ENCODE peak calls at places on chromosomes 2 and 18, in five cellular contexts. One of them, this sample, is unnamed.

GRCh38 chr2:100786297-100786658 is 33.7 kb upstream of the NPAS2 start:
- DNase-seq in brain microvascular endothelial cell: peak
- DNase-seq in kidney: peak
- DNase-seq in dorsolateral prefrontal cortex: no peak
- DNase-seq in tibial artery: peak
- DNase-seq in this sample: peak

GRCh38 chr2:27016801-27017325 is 15.9 kb upstream of the TMEM214 start:
- DNase-seq in brain microvascular endothelial cell: peak
- DNase-seq in kidney: no peak
- DNase-seq in dorsolateral prefrontal cortex: peak
- DNase-seq in tibial artery: no peak
- DNase-seq in this sample: peak

GRCh38 chr2:167052825-167053224 is 164.5 kb downstream of the XIRP2 start:
- DNase-seq in brain microvascular endothelial cell: peak
- DNase-seq in kidney: no peak
- DNase-seq in dorsolateral prefrontal cortex: no peak
- DNase-seq in tibial artery: no peak
- DNase-seq in this sample: peak

GRCh38 chr2:241584446-241584845 is 25.9 kb downstream of the BOK start:
- DNase-seq in brain microvascular endothelial cell: peak
- DNase-seq in kidney: peak
- DNase-seq in dorsolateral prefrontal cortex: no peak
- DNase-seq in tibial artery: no peak
- DNase-seq in this sample: no peak

GRCh38 chr2:118120001-118120400 is 31.7 kb downstream of the INSIG2 start:
- DNase-seq in brain microvascular endothelial cell: no peak
- DNase-seq in kidney: no peak
- DNase-seq in dorsolateral prefrontal cortex: no peak
- DNase-seq in tibial artery: no peak
- DNase-seq in this sample: no peak

GRCh38 chr2:78029392-78029995 is 507.3 kb upstream of the LRRTM4 start:
- DNase-seq in brain microvascular endothelial cell: no peak
- DNase-seq in kidney: no peak
- DNase-seq in dorsolateral prefrontal cortex: no peak
- DNase-seq in tibial artery: no peak
- DNase-seq in this sample: no peak

GRCh38 chr2:45980161-45980852 is 316.9 kb upstream of the EPAS1 start:
- DNase-seq in brain microvascular endothelial cell: no peak
- DNase-seq in kidney: no peak
- DNase-seq in dorsolateral prefrontal cortex: no peak
- DNase-seq in tibial artery: no peak
- DNase-seq in this sample: no peak

GRCh38 chr2:25879133-25879730 is 945 bp upstream of the ASXL2 start:
- DNase-seq in brain microvascular endothelial cell: peak
- DNase-seq in kidney: no peak
- DNase-seq in dorsolateral prefrontal cortex: no peak
- DNase-seq in tibial artery: no peak
- DNase-seq in this sample: no peak

GRCh38 chr18:10497350-10497749 is 28.5 kb upstream of the NAPG start:
- DNase-seq in brain microvascular endothelial cell: no peak
- DNase-seq in kidney: no peak
- DNase-seq in dorsolateral prefrontal cortex: no peak
- DNase-seq in tibial artery: no peak
- DNase-seq in this sample: no peak

GRCh38 chr2:56167616-56168015 is 16.2 kb upstream of the CCDC85A start:
- DNase-seq in brain microvascular endothelial cell: no peak
- DNase-seq in kidney: no peak
- DNase-seq in dorsolateral prefrontal cortex: no peak
- DNase-seq in tibial artery: no peak
- DNase-seq in this sample: no peak

GRCh38 chr2:190094471-190094870 is 31.9 kb upstream of the MSTN start:
- DNase-seq in brain microvascular endothelial cell: no peak
- DNase-seq in kidney: no peak
- DNase-seq in dorsolateral prefrontal cortex: no peak
- DNase-seq in tibial artery: no peak
- DNase-seq in this sample: no peak

GRCh38 chr2:114610677-114611076 is 168.2 kb downstream of the DPP10 start:
- DNase-seq in brain microvascular endothelial cell: no peak
- DNase-seq in kidney: no peak
- DNase-seq in dorsolateral prefrontal cortex: no peak
- DNase-seq in tibial artery: no peak
- DNase-seq in this sample: no peak

GRCh38 chr2:182827182-182827879 is 39.1 kb downstream of the FRZB start:
- DNase-seq in brain microvascular endothelial cell: no peak
- DNase-seq in kidney: no peak
- DNase-seq in dorsolateral prefrontal cortex: no peak
- DNase-seq in tibial artery: no peak
- DNase-seq in this sample: no peak

GRCh38 chr18:69484699-69485396 is 84.2 kb downstream of the DOK6 start:
- DNase-seq in brain microvascular endothelial cell: peak
- DNase-seq in kidney: no peak
- DNase-seq in dorsolateral prefrontal cortex: no peak
- DNase-seq in tibial artery: no peak
- DNase-seq in this sample: peak

GRCh38 chr18:24793742-24794141 is 333.3 kb downstream of the HRH4 start:
- DNase-seq in brain microvascular endothelial cell: no peak
- DNase-seq in kidney: no peak
- DNase-seq in dorsolateral prefrontal cortex: no peak
- DNase-seq in tibial artery: no peak
- DNase-seq in this sample: no peak

GRCh38 chr18:24792164-24792563 is 331.7 kb downstream of the HRH4 start:
- DNase-seq in brain microvascular endothelial cell: no peak
- DNase-seq in kidney: no peak
- DNase-seq in dorsolateral prefrontal cortex: no peak
- DNase-seq in tibial artery: no peak
- DNase-seq in this sample: no peak

GRCh38 chr18:24795129-24795528 is 334.7 kb downstream of the HRH4 start:
- DNase-seq in brain microvascular endothelial cell: no peak
- DNase-seq in kidney: no peak
- DNase-seq in dorsolateral prefrontal cortex: no peak
- DNase-seq in tibial artery: no peak
- DNase-seq in this sample: no peak

GRCh38 chr18:24790347-24790746 is 329.9 kb downstream of the HRH4 start:
- DNase-seq in brain microvascular endothelial cell: no peak
- DNase-seq in kidney: no peak
- DNase-seq in dorsolateral prefrontal cortex: no peak
- DNase-seq in tibial artery: no peak
- DNase-seq in this sample: no peak

GRCh38 chr18:24791736-24792135 is 331.3 kb downstream of the HRH4 start:
- DNase-seq in brain microvascular endothelial cell: no peak
- DNase-seq in kidney: no peak
- DNase-seq in dorsolateral prefrontal cortex: no peak
- DNase-seq in tibial artery: no peak
- DNase-seq in this sample: no peak
- H3K4me3 ChIP-seq in brain microvascular endothelial cell: no peak
- H3K4me3 ChIP-seq in kidney: no peak
- H3K4me3 ChIP-seq in dorsolateral prefrontal cortex: no peak
- H3K4me3 ChIP-seq in tibial artery: no peak
- H3K4me3 ChIP-seq in this sample: no peak

DNA sequence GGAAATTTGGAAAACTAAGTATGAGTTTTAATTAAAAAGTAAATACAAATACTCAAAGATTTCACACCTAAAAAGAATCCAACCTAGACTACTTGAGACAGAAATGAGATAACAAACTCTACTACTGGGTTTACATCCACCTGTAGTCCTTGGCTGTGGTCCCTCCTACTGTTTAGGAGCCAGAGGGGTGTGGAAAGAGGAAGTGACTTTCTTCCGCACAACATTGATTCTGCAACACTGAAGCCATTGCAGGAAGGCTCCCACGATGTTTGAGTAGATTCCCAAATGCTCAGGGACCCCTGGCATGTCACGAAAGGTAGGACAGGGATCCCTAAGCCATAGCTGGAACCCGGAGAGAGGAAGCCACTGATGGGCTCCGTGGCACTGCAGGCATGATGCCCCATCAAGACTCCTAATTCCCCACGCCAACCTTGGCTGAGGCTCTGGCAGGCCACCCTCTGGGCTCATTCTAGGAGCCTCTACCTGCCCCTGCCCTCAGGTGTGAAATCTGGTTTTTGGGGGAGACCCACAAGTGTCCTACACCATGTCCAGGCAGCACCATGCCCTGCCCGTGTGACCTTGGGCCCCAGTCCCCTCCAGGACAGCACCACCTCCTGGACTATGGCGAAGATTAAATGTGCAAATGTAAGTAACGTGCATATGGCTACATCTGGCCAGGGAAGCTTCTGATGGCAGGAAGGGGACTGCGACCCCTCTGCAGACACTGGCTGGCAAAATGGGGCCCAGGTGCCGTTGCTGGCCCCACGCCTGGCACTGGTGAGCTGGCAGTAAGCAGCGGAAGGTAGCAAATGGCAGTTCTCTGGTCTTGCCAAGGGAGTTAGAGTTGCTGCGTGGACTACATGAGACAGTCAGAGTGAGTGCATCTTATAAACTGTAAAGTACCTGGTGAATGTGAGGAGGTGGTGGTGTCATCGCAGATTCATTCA is 38.2 kb upstream of the MAL start:
- DNase-seq in brain microvascular endothelial cell: no peak
- DNase-seq in kidney: no peak
- DNase-seq in dorsolateral prefrontal cortex: no peak
- DNase-seq in tibial artery: no peak
- DNase-seq in this sample: no peak
- TF ChIP-seq CTCF in brain microvascular endothelial cell: no peak
- TF ChIP-seq CTCF in kidney: no peak
- TF ChIP-seq CTCF in dorsolateral prefrontal cortex: no peak
- TF ChIP-seq CTCF in tibial artery: no peak
- TF ChIP-seq CTCF in this sample: no peak

GRCh38 chr2:207160115-207160514 is 5.6 kb downstream of the KLF7 start:
- DNase-seq in brain microvascular endothelial cell: no peak
- DNase-seq in kidney: no peak
- DNase-seq in dorsolateral prefrontal cortex: no peak
- DNase-seq in tibial artery: no peak
- DNase-seq in this sample: no peak

GRCh38 chr2:207162319-207162718 is 3.4 kb downstream of the KLF7 start:
- DNase-seq in brain microvascular endothelial cell: no peak
- DNase-seq in kidney: no peak
- DNase-seq in dorsolateral prefrontal cortex: no peak
- DNase-seq in tibial artery: no peak
- DNase-seq in this sample: no peak

GRCh38 chr2:207163053-207163814 is 2.5 kb downstream of the KLF7 start:
- DNase-seq in brain microvascular endothelial cell: peak
- DNase-seq in kidney: peak
- DNase-seq in dorsolateral prefrontal cortex: no peak
- DNase-seq in tibial artery: peak
- DNase-seq in this sample: peak

GRCh38 chr2:207161724-207162123 is 4.0 kb downstream of the KLF7 start:
- DNase-seq in brain microvascular endothelial cell: no peak
- DNase-seq in kidney: no peak
- DNase-seq in dorsolateral prefrontal cortex: no peak
- DNase-seq in tibial artery: no peak
- DNase-seq in this sample: no peak

DNA sequence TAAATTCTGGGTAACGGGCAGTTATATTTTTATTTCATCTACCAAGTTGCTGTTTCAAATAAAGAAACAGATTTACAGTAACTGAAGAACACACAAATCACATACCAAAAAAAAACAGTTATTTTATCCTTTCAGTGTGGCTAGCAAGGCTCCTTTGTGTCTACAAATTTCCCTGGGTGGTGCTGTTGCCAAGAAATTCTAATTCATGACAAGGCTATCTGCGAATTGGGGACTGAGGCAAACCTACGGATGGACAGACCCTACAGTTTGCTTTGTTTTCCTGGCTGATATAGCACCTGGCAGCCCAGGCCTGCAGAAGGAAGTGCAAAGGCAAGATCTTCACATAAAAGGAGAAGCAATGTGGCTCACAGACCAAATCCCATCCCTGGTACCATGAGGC is 4.5 kb downstream of the KLF7 start:
- DNase-seq in brain microvascular endothelial cell: no peak
- DNase-seq in kidney: no peak
- DNase-seq in dorsolateral prefrontal cortex: no peak
- DNase-seq in tibial artery: no peak
- DNase-seq in this sample: no peak
- H3K4me3 ChIP-seq in brain microvascular endothelial cell: peak
- H3K4me3 ChIP-seq in kidney: no peak
- H3K4me3 ChIP-seq in dorsolateral prefrontal cortex: peak
- H3K4me3 ChIP-seq in tibial artery: peak
- H3K4me3 ChIP-seq in this sample: peak

DNA sequence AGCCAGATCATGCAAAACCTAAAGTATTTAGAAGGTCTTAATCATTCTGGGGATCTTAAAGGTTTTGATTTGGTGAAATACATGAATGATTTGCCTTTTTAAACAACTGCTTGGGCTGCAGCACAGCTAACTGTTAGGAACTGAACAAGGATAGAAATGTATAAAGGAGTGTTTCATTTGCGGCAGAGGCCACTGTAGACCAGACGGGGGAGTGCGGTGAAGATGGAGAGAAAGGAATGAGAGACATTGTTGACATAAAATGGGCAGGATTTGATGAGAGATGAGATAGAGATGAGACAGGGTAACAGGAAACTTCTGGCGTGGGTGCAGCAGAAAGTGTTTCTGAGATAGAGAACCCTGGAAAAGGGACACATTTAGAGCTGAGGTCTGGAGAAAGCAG is 308.1 kb downstream of the TMX3 start:
- DNase-seq in brain microvascular endothelial cell: no peak
- DNase-seq in kidney: no peak
- DNase-seq in dorsolateral prefrontal cortex: no peak
- DNase-seq in tibial artery: no peak
- DNase-seq in this sample: no peak
- TF ChIP-seq CTCF in brain microvascular endothelial cell: peak
- TF ChIP-seq CTCF in kidney: no peak
- TF ChIP-seq CTCF in dorsolateral prefrontal cortex: peak
- TF ChIP-seq CTCF in tibial artery: no peak
- TF ChIP-seq CTCF in this sample: peak

This sample was measured in AG04450.